ENCODE peak calls at places on chromosomes 6 and 20, in four cellular contexts. A is sigmoid colon, B is prostate gland, U is neural progenitor cell. G is an unnamed sample.
A peak's percentile ranks its signal among the peaks of the same experiment; 100 is the strongest.

GRCh38 chr20:40090236-40090635 is 598.8 kb downstream of the MAFB start:
- DNase-seq in A (no peak), B (no peak), U (no peak), G (no peak)

GRCh38 chr6:166904101-166904746 is 52.1 kb downstream of the RNASET2 start:
- DNase-seq in U (peak; percentile 55), B (no peak), A (no peak), G (no peak)

GRCh38 chr20:32332614-32333013 is 25.5 kb upstream of the ASXL1 start:
- DNase-seq in U (no peak), B (no peak), A (no peak), G (no peak)

GRCh38 chr20:37179671-37180524 is 550 bp upstream of the MROH8 start:
- DNase-seq in B (no peak), U (no peak), A (no peak), G (no peak)

GRCh38 chr20:35115606-35116005 is 23.0 kb upstream of the TRPC4AP start:
- DNase-seq in A (no peak), B (no peak), U (no peak), G (no peak)

GRCh38 chr20:50338479-50339195 is 148.0 kb downstream of the CEBPB start:
- DNase-seq in U (peak; percentile 39), B (no peak), A (peak; percentile 61), G (no peak)

GRCh38 chr6:169296170-169296569 is 42.5 kb upstream of the THBS2 start:
- DNase-seq in U (no peak), A (no peak), B (peak; percentile 34), G (no peak)

GRCh38 chr6:155389130-155389529 is 66.5 kb downstream of the NOX3 start:
- DNase-seq in A (no peak), B (no peak), U (no peak), G (no peak)

GRCh38 chr20:43243672-43244269 is 54.1 kb upstream of the PTPRT start:
- DNase-seq in B (no peak), U (peak; percentile 46), A (no peak), G (no peak)

GRCh38 chr20:43736588-43737091 is 9.8 kb upstream of the GTSF1L start:
- DNase-seq in B (no peak), U (peak; percentile 76), A (no peak), G (no peak)

GRCh38 chr6:70281923-70282902 is 20.7 kb downstream of the COL9A1 start:
- DNase-seq in B (no peak), A (no peak), U (peak; percentile 65), G (no peak)

GRCh38 chr6:121694389-121695185 is 259.1 kb downstream of the GJA1 start:
- DNase-seq in B (no peak), A (no peak), U (no peak), G (no peak)

GRCh38 chr6:127514396-127515227 is 4.5 kb downstream of the MTCL3 start:
- DNase-seq in B (no peak), U (peak; percentile 83), A (no peak), G (peak; percentile 62)

GRCh38 chr6:144351741-144352140 is 66.6 kb downstream of the UTRN start:
- DNase-seq in A (no peak), U (no peak), B (peak; percentile 26), G (no peak)

GRCh38 chr20:47719211-47719610 is 66.1 kb downstream of the SULF2 start:
- DNase-seq in U (no peak), B (no peak), A (no peak), G (no peak)

GRCh38 chr6:136669299-136669699 is 119.1 kb upstream of the MAP7 start:
- DNase-seq in U (no peak), A (no peak), B (peak; percentile 13), G (no peak)

GRCh38 chr6:36947570-36948351 is 6.8 kb upstream of the PI16 start:
- DNase-seq in U (peak; percentile 51), A (no peak), B (no peak), G (peak; percentile 39)

GRCh38 chr20:50967621-50968020 is 9.0 kb downstream of the MOCS3 start:
- DNase-seq in A (no peak), B (no peak), U (peak; percentile 92), G (no peak)

GRCh38 chr6:160007118-160007517 is 38.2 kb downstream of the IGF2R start:
- DNase-seq in U (no peak), A (no peak), B (no peak), G (no peak)

GRCh38 chr20:53608456-53609413 is 15.1 kb upstream of the ZNF217 start:
- DNase-seq in A (no peak), U (no peak), B (peak; percentile 64), G (no peak)

GRCh38 chr6:23601811-23602340 is 524.1 kb upstream of the NRSN1 start:
- DNase-seq in A (no peak), U (no peak), B (no peak), G (no peak)

GRCh38 chr6:115945306-115945705 is 115.4 kb downstream of the FRK start:
- DNase-seq in B (no peak), A (no peak), U (no peak), G (no peak)

GRCh38 chr20:49865559-49865958 is 49.8 kb downstream of the SPATA2 start:
- DNase-seq in A (no peak), B (no peak), U (no peak), G (peak; percentile 66)

GRCh38 chr6:37673436-37673835 is 24.2 kb downstream of the MDGA1 start:
- DNase-seq in U (no peak), B (no peak), A (no peak), G (no peak)

GRCh38 chr20:24871429-24872213 is 77.4 kb upstream of the CST7 start:
- DNase-seq in B (no peak), A (peak; percentile 46), U (no peak), G (no peak)

GRCh38 chr6:49541936-49542335 is 8.5 kb upstream of the C6orf141 start:
- DNase-seq in A (no peak), U (no peak), B (no peak), G (no peak)

GRCh38 chr6:143325379-143326140 is 124.9 kb downstream of the ADAT2 start:
- DNase-seq in A (no peak), U (no peak), B (no peak), G (no peak)

GRCh38 chr6:140050232-140050995 is 676.0 kb upstream of the CITED2 start:
- DNase-seq in A (no peak), U (peak; percentile 10), B (no peak), G (no peak)

DNA sequence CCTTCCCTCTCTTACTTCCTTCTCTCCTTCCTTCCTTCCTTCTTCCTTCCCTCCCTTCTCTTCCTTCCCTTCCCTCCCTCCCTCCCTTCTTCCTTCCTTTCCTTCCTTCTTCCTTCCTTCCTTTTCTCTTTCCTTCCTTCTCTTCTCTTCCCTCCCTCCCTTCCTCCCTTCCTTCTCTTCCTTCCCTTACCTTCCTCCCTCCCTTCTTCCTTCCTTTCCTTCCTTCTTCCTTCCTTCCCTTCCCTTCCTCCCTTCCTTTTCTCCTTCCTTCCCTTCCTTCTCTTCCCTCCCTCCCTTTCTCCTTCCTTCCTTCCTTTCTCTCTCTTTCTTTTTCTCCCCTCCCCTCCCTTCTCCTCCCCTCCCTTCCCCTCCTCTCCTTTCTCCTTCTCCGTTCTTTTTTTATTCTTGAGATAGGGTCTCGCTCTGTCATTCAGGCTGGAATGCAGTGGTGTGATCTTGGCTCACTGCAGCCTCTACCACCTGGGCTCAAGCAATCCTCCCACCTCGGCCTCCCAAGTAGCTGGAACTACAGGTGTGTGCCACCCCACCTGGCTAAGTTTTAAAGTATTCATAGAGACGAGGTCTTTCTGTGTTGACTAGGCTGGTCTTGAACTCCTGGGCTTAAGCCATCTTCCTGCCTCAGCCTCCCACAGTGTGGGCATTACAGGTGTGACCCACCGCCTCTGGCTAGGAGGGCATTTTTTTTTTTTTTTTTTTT is 1.1 kb upstream of the ZNF512B start:
- DNase-seq in A (no peak), U (no peak), B (no peak), G (no peak)
- H3K4me3 ChIP-seq in A (no peak overlapping the region), U (no peak overlapping the region), B (no peak overlapping the region), G (no peak overlapping the region)

DNA sequence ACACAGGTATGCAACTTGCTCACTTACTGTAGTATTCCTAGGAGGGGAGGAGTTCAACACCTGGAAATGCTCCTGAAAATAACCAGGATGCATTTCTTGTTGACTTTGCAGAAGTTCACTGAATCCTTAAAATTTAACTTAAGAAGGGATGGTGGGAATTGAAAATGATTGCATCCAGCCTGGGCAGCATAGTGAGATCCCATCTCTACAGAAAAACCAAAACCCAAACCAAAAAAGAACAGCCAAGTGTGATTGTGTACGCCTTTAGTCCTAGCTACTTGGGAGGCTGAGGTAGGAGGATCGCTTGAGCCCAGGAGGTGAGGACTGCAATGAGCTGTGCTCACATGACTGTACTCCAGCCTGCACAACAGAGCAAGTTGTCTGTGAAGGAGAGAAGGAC is 1.7 kb downstream of the DNAH8 start:
- DNase-seq in A (no peak), U (no peak), B (no peak), G (no peak)
- TF ChIP-seq CTCF in A (no peak), U (no peak), B (no peak), G (no peak)

DNA sequence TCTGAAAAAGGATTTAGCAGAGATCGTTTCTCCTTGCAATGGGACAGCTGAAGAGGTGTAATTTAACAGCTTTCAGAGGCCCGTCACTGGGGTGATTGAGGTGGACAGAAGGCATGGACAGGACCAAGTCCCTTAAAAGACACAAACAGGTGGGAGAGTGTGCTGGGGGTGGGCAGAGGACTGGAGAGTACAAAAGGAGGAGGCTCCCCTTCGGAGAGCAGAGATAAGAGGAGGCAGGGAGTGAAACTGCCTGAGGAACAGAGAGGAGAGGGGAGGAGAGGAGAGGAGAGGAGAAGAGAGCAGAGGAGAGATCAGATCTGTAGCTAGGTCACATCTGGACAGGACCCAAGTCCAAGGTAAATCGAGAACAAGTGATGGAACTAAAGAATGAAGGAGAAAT is 48.6 kb upstream of the PKHD1 start:
- DNase-seq in A (no peak), U (no peak), B (no peak), G (no peak)
- H3K4me3 ChIP-seq in A (no peak overlapping the region), U (no peak overlapping the region), B (no peak overlapping the region), G (no peak overlapping the region)

DNA sequence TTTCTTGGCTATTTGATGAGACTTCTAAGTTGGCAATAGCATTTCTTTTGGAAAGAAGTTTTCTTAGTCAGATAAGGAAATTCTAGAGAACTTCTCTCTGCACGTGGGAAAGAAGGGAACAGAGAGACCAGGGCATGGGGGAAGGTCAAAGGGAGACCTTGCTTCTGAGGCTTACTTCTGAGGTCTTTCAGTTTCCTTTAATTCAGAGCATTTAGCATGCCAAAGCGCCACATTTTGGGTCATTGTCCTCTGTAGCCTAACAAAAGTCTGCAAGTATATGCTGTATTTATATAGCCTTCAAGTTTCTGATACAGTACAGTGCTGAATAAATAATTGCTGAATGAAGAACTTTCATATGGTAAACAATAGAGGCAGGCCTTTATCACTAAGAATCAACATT is 95.6 kb downstream of the SAMD3 start:
- DNase-seq in B (no peak), A (no peak), U (no peak), G (no peak)
- TF ChIP-seq CTCF in B (no peak), A (no peak), U (no peak), G (no peak)

GRCh38 chr6:33443619-33444504 is 10.5 kb upstream of the ZBTB9 start:
- DNase-seq in U (no peak), B (no peak), A (no peak), G (no peak)
- H3K4me3 ChIP-seq in U (no peak overlapping the region), B (no peak overlapping the region), A (no peak overlapping the region), G (no peak overlapping the region)